ENCODE peak calls at places on chromosome 21, in seven cellular contexts. E, Q, P, K, J, R and H are unnamed samples. For H3K4me1, the result is how much of the 10 kb centered on the place peaks cover.

GRCh38 chr21:25732091-25732760 is 2.5 kb downstream of the ATP5PF start:
- DNase-seq in R (no peak), Q (no peak), E (no peak), K (no peak), J (no peak), P (no peak), H (no peak)

GRCh38 chr21:31460985-31461384 is 116.9 kb upstream of the TIAM1 start:
- DNase-seq in P (no peak), K (no peak), Q (no peak), R (no peak), E (no peak), J (no peak), H (no peak)

GRCh38 chr21:44944596-44944995 is 4.8 kb downstream of the SLX9 start:
- DNase-seq in R (no peak), J (no peak), E (no peak), P (peak), K (no peak), Q (peak), H (no peak)

GRCh38 chr21:26506951-26507350 is 66.1 kb downstream of the CYYR1 start:
- DNase-seq in E (no peak), J (no peak), Q (no peak), R (no peak), K (no peak), P (no peak), H (no peak)

GRCh38 chr21:45328198-45329087 is 40.7 kb upstream of the POFUT2 start:
- DNase-seq in K (no peak), J (no peak), E (no peak), R (no peak), P (peak), Q (peak), H (no peak)

GRCh38 chr21:42239556-42239955 is 20.6 kb downstream of the ABCG1 start:
- DNase-seq in Q (no peak), R (no peak), E (no peak), J (no peak), K (no peak), P (no peak), H (no peak)

GRCh38 chr21:29547998-29548397 is 249.3 kb downstream of the BACH1 start:
- DNase-seq in J (no peak), Q (no peak), K (no peak), P (no peak), E (no peak), R (no peak), H (no peak)

GRCh38 chr21:17732306-17732705 is 86.8 kb downstream of the C21orf91 start:
- DNase-seq in R (no peak), K (no peak), Q (no peak), P (no peak), E (no peak), J (no peak), H (no peak)

GRCh38 chr21:46424062-46424591 is 34.6 kb upstream of the DIP2A start:
- DNase-seq in K (no peak), R (no peak), P (no peak), Q (no peak), J (no peak), E (no peak), H (no peak)

GRCh38 chr21:16330340-16331319 is 600.8 kb downstream of the USP25 start:
- DNase-seq in Q (no peak), R (peak), E (peak), J (no peak), P (no peak), K (peak), H (peak)

DNA sequence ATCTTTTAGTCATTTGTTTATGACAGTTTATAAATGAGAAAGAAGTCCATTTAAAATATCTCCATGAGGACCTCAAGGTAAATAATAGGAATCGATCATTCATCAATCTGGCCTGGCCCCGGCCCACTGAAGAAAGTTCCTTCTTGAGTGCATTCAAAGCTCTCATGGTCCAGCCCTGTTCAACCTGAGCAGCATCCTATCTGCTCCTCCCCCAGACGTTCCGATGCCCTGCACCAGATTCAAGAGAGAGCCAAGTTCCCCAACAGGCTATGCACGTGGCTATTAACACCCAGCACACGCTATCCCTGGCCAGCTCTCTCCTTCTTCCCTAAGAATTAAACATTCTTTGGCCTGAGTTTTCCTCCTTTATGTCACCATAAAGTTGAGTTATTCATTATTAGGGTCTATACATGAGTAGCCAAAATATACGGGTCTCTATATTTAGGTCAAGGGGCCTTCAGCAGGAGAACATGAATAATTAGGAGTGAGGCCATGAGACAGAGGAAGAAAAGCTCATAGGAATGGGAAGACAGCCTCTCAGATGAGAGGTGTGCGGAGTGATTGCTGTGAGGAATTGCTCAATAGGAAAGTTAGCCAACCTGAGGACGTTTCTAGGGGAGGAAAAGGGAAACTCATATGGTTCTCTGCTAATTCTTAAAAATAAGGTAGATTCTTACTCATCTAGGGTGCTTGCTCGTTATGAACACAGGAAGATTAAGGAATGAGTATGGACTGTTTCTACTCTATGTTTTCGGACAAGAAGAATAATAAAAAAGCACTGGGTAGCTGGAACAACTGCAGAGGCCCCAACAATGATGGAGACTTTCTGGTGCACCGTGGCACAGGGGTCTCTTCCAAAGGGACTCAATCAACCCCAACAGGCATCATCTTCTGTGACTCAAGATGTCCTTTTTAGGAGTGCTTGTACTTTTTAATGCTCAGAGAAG is 23.6 kb downstream of the RUNX1 start:
- DNase-seq in E (no peak), J (no peak), P (no peak), R (no peak), Q (no peak), K (no peak), H (no peak)
- H3K4me1 ChIP-seq in E (under half), J (under half), P (under half), R (under half), Q (under half), K (under half), H (under half)

GRCh38 chr21:34517039-34517438 is 5.0 kb upstream of the KCNE1 start:
- DNase-seq in J (no peak), E (no peak), P (no peak), K (no peak), Q (no peak), R (no peak), H (no peak)

GRCh38 chr21:34513109-34513675 is 1.2 kb upstream of the KCNE1 start:
- DNase-seq in P (no peak), Q (no peak), R (no peak), J (no peak), K (no peak), E (no peak), H (no peak)

GRCh38 chr21:34517491-34518245 is 5.7 kb upstream of the KCNE1 start:
- DNase-seq in E (no peak), P (no peak), J (no peak), K (peak), Q (no peak), R (no peak), H (no peak)

GRCh38 chr21:34511787-34512451 is at the start of gene KCNE1:
- DNase-seq in K (no peak), J (no peak), Q (peak), R (no peak), E (no peak), P (peak), H (no peak)

DNA sequence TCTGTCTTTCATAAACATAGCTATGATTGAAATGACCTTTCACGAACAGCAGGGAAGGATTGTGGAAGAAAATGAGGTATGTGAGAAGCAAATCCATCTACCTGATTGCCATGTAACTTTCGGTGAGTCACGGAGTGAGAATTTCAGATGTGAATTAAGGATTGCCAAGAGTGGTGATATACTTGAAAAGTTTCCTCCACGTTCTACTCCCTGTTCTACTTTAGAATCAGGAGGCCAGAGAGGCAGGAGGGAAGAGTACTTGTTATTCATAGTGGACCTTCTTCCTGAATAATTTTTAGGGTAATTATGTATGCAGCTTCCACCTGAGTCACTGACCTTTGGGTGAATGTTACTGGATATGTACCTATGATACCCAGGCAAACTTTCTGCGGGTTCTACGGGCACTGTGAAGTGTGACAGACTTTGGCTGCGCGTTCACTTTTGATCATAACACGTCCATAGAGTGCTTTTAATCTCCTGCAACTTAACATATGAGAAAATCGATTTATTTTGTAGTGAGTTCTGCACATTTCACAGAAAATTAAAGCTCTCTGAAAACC is 2.6 kb upstream of the KCNE1 start:
- DNase-seq in R (no peak), E (no peak), J (no peak), Q (no peak), P (no peak), K (no peak), H (no peak)
- H3K4me3 ChIP-seq in R (no peak), E (no peak), J (no peak), Q (no peak), P (no peak), K (no peak), H (no peak)

DNA sequence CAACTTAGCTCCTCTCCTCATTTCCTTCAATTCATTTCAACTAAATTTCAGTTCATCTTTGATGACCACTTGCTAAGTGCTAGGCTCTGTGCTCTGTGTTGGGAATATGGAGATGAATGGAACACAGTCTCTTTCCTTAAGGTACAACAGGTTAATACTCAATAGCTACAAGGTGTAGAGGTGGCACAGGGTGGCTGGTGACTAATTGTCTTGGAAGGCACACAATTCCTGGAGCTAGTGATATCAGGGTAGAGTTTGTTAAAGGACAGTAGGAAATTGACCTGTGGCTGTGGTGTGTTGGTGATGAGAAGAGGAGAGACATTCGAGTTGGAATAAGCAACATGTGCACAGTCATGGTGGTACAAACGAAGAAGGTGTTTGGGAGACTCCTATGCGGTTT is 124.9 kb downstream of the RUNX1 start:
- DNase-seq in J (no peak), K (no peak), R (no peak), P (no peak), E (no peak), Q (no peak), H (no peak)
- H3K4me1 ChIP-seq in J (under half), K (under half), R (under half), P (under half), E (under half), Q (under half), H (under half)

GRCh38 chr21:14527690-14528652 is 18.1 kb downstream of the SAMSN1 start:
- DNase-seq in P (no peak), R (no peak), K (no peak), E (no peak), J (no peak), Q (no peak), H (no peak)
- H3K4me3 ChIP-seq in P (no peak), R (no peak), K (no peak), E (no peak), J (peak), Q (no peak), H (no peak)

GRCh38 chr21:43731891-43732711 is 13.2 kb downstream of the PDXK start:
- DNase-seq in J (no peak), P (no peak), K (no peak), Q (no peak), R (no peak), E (no peak), H (no peak)
- H3K4me1 ChIP-seq in J (under half), P (under half), K (half or more), Q (under half), R (under half), E (under half), H (under half)

GRCh38 chr21:24428539-24429186 is 1178.6 kb downstream of the MRPL39 start:
- DNase-seq in R (no peak), K (no peak), Q (no peak), E (no peak), P (no peak), J (no peak), H (no peak)
- H3K4me3 ChIP-seq in R (no peak), K (no peak), Q (peak), E (no peak), P (no peak), J (no peak), H (no peak)

GRCh38 chr21:38819719-38820147 is 14.0 kb downstream of the ETS2 start:
- DNase-seq in Q (no peak), J (no peak), R (no peak), K (peak), P (no peak), E (no peak), H (no peak)

GRCh38 chr21:38816400-38816973 is 10.8 kb downstream of the ETS2 start:
- DNase-seq in P (no peak), J (no peak), E (no peak), K (no peak), R (no peak), Q (no peak), H (no peak)

GRCh38 chr21:38817371-38818335 is 11.9 kb downstream of the ETS2 start:
- DNase-seq in P (no peak), K (no peak), E (peak), J (no peak), Q (no peak), R (no peak), H (no peak)

GRCh38 chr21:38819051-38819718 is 13.5 kb downstream of the ETS2 start:
- DNase-seq in Q (no peak), P (no peak), K (no peak), E (no peak), J (no peak), R (no peak), H (no peak)

DNA sequence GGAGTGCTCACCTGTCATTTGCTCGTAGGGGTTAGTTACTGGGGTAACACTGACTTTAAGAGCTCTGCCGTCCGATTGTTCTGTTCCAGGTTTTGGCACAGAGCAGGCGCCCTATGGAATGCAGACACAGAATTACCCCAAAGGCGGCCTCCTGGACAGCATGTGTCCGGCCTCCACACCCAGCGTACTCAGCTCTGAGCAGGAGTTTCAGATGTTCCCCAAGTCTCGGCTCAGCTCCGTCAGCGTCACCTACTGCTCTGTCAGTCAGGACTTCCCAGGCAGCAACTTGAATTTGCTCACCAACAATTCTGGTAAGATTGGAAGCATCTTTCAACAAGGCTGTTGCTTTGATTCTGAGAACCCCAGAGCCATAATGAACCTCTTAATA is 12.6 kb downstream of the ETS2 start:
- DNase-seq in J (no peak), K (no peak), R (no peak), E (no peak), P (no peak), Q (no peak), H (no peak)
- H3K4me1 ChIP-seq in J (under half), K (half or more), R (under half), E (under half), P (under half), Q (half or more), H (under half)

GRCh38 chr21:35652872-35653271 is 407.5 kb downstream of the SETD4 start:
- DNase-seq in K (no peak), E (no peak), Q (no peak), P (no peak), J (no peak), R (no peak), H (no peak)
- H3K4me3 ChIP-seq in K (no peak), E (no peak), Q (no peak), P (no peak), J (no peak), R (no peak), H (no peak)

DNA sequence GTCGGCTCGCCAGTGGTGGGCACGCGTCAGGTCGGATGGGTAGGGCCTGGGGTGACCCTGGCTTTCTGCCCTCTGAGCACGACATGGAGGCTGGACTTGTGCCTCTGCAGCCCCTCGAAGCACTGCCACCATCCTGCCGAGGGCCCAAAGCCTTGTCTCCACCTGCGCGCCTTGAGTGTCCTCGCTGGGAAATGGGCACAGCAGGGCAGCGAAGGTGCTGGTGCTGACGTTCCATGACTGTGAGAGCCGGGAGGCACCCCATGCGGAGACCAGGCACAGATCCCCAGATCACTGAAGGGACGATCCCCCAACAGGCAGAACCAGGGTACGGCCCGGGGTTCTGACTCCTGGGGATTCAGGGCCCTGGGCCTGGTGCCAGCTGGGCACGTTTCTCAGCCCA is 60.3 kb downstream of the SIK1 start:
- DNase-seq in K (no peak), Q (no peak), J (no peak), P (peak), R (no peak), E (no peak), H (no peak)
- H3K4me1 ChIP-seq in K (under half), Q (under half), J (under half), P (under half), R (half or more), E (under half), H (under half)